ENCODE peak calls at places on chromosomes 12 and 14, in ten cellular contexts. One of them, this sample, is unnamed. For H3K4me1, the result is how much of the 10 kb centered on the place peaks cover.

GRCh38 chr12:93733928-93734327 is 56.8 kb downstream of the CRADD start:
- DNase-seq in ovary: no peak
- DNase-seq in left ventricle myocardium inferior: no peak
- DNase-seq in stomach: no peak
- DNase-seq in sigmoid colon: no peak
- DNase-seq in heart right ventricle: no peak
- DNase-seq in A549: no peak
- DNase-seq in astrocyte: no peak
- DNase-seq in OCI-LY7: no peak
- DNase-seq in cardiac muscle cell: no peak
- DNase-seq in this sample: no peak

GRCh38 chr12:7681535-7681934 is 14.0 kb downstream of the GDF3 start:
- DNase-seq in ovary: no peak
- DNase-seq in left ventricle myocardium inferior: no peak
- DNase-seq in stomach: no peak
- DNase-seq in sigmoid colon: no peak
- DNase-seq in heart right ventricle: no peak
- DNase-seq in A549: no peak
- DNase-seq in astrocyte: no peak
- DNase-seq in OCI-LY7: no peak
- DNase-seq in cardiac muscle cell: no peak
- DNase-seq in this sample: no peak

GRCh38 chr12:76284816-76285750 is 63.1 kb downstream of the BBS10 start:
- DNase-seq in ovary: no peak
- DNase-seq in left ventricle myocardium inferior: no peak
- DNase-seq in stomach: no peak
- DNase-seq in sigmoid colon: no peak
- DNase-seq in heart right ventricle: no peak
- DNase-seq in A549: peak
- DNase-seq in astrocyte: peak
- DNase-seq in OCI-LY7: no peak
- DNase-seq in cardiac muscle cell: no peak
- DNase-seq in this sample: no peak

GRCh38 chr14:35435177-35435576 is 30.6 kb upstream of the NFKBIA start:
- DNase-seq in ovary: no peak
- DNase-seq in left ventricle myocardium inferior: no peak
- DNase-seq in stomach: no peak
- DNase-seq in sigmoid colon: no peak
- DNase-seq in heart right ventricle: no peak
- DNase-seq in A549: no peak
- DNase-seq in astrocyte: no peak
- DNase-seq in OCI-LY7: no peak
- DNase-seq in cardiac muscle cell: no peak
- DNase-seq in this sample: no peak

GRCh38 chr12:60197589-60197988 is 601.8 kb downstream of the SLC16A7 start:
- DNase-seq in ovary: no peak
- DNase-seq in left ventricle myocardium inferior: no peak
- DNase-seq in stomach: no peak
- DNase-seq in sigmoid colon: no peak
- DNase-seq in heart right ventricle: no peak
- DNase-seq in A549: peak
- DNase-seq in astrocyte: peak
- DNase-seq in OCI-LY7: no peak
- DNase-seq in cardiac muscle cell: peak
- DNase-seq in this sample: no peak

GRCh38 chr12:101566318-101566717 is 28.5 kb upstream of the MYBPC1 start:
- DNase-seq in ovary: no peak
- DNase-seq in left ventricle myocardium inferior: no peak
- DNase-seq in stomach: no peak
- DNase-seq in sigmoid colon: no peak
- DNase-seq in heart right ventricle: no peak
- DNase-seq in A549: no peak
- DNase-seq in astrocyte: no peak
- DNase-seq in OCI-LY7: no peak
- DNase-seq in cardiac muscle cell: no peak
- DNase-seq in this sample: no peak

GRCh38 chr14:21454843-21455550 is 926 bp downstream of the CHD8 start:
- DNase-seq in ovary: no peak
- DNase-seq in left ventricle myocardium inferior: no peak
- DNase-seq in stomach: no peak
- DNase-seq in sigmoid colon: no peak
- DNase-seq in heart right ventricle: no peak
- DNase-seq in A549: no peak
- DNase-seq in astrocyte: no peak
- DNase-seq in OCI-LY7: peak
- DNase-seq in cardiac muscle cell: no peak
- DNase-seq in this sample: no peak

GRCh38 chr14:98175881-98176280 is 1096.1 kb downstream of the BCL11B start:
- DNase-seq in ovary: no peak
- DNase-seq in left ventricle myocardium inferior: no peak
- DNase-seq in stomach: no peak
- DNase-seq in sigmoid colon: no peak
- DNase-seq in heart right ventricle: no peak
- DNase-seq in A549: no peak
- DNase-seq in astrocyte: no peak
- DNase-seq in OCI-LY7: no peak
- DNase-seq in cardiac muscle cell: no peak
- DNase-seq in this sample: no peak

GRCh38 chr14:34250959-34251358 is 211.1 kb downstream of the SPTSSA start:
- DNase-seq in ovary: no peak
- DNase-seq in left ventricle myocardium inferior: no peak
- DNase-seq in stomach: no peak
- DNase-seq in sigmoid colon: no peak
- DNase-seq in heart right ventricle: peak
- DNase-seq in A549: no peak
- DNase-seq in astrocyte: no peak
- DNase-seq in OCI-LY7: no peak
- DNase-seq in cardiac muscle cell: no peak
- DNase-seq in this sample: no peak

GRCh38 chr12:66269757-66270383 is 32.4 kb upstream of the HELB start:
- DNase-seq in ovary: no peak
- DNase-seq in left ventricle myocardium inferior: no peak
- DNase-seq in stomach: no peak
- DNase-seq in sigmoid colon: no peak
- DNase-seq in heart right ventricle: no peak
- DNase-seq in A549: peak
- DNase-seq in astrocyte: peak
- DNase-seq in OCI-LY7: peak
- DNase-seq in cardiac muscle cell: peak
- DNase-seq in this sample: no peak

GRCh38 chr12:77686760-77687159 is 143.9 kb upstream of the NAV3 start:
- DNase-seq in ovary: no peak
- DNase-seq in left ventricle myocardium inferior: no peak
- DNase-seq in stomach: no peak
- DNase-seq in sigmoid colon: no peak
- DNase-seq in heart right ventricle: no peak
- DNase-seq in A549: no peak
- DNase-seq in astrocyte: no peak
- DNase-seq in OCI-LY7: no peak
- DNase-seq in cardiac muscle cell: peak
- DNase-seq in this sample: no peak

GRCh38 chr12:119208626-119209061 is 29.9 kb downstream of the HSPB8 start:
- DNase-seq in ovary: no peak
- DNase-seq in left ventricle myocardium inferior: peak
- DNase-seq in stomach: peak
- DNase-seq in sigmoid colon: peak
- DNase-seq in heart right ventricle: peak
- DNase-seq in A549: peak
- DNase-seq in astrocyte: no peak
- DNase-seq in OCI-LY7: no peak
- DNase-seq in cardiac muscle cell: peak
- DNase-seq in this sample: peak

GRCh38 chr12:74321381-74321780 is 216.3 kb upstream of the ATXN7L3B start:
- DNase-seq in ovary: no peak
- DNase-seq in left ventricle myocardium inferior: no peak
- DNase-seq in stomach: no peak
- DNase-seq in sigmoid colon: no peak
- DNase-seq in heart right ventricle: no peak
- DNase-seq in A549: no peak
- DNase-seq in astrocyte: no peak
- DNase-seq in OCI-LY7: no peak
- DNase-seq in cardiac muscle cell: no peak
- DNase-seq in this sample: no peak

GRCh38 chr14:101252443-101253214 is 308.7 kb upstream of the DIO3 start:
- DNase-seq in ovary: no peak
- DNase-seq in left ventricle myocardium inferior: no peak
- DNase-seq in stomach: no peak
- DNase-seq in sigmoid colon: no peak
- DNase-seq in heart right ventricle: no peak
- DNase-seq in A549: no peak
- DNase-seq in astrocyte: no peak
- DNase-seq in OCI-LY7: no peak
- DNase-seq in cardiac muscle cell: no peak
- DNase-seq in this sample: no peak

GRCh38 chr14:96806836-96807235 is 9.7 kb downstream of the VRK1 start:
- DNase-seq in ovary: no peak
- DNase-seq in left ventricle myocardium inferior: no peak
- DNase-seq in stomach: no peak
- DNase-seq in sigmoid colon: no peak
- DNase-seq in heart right ventricle: no peak
- DNase-seq in A549: peak
- DNase-seq in astrocyte: no peak
- DNase-seq in OCI-LY7: no peak
- DNase-seq in cardiac muscle cell: peak
- DNase-seq in this sample: no peak

GRCh38 chr14:89303452-89304435 is 113.3 kb downstream of the FOXN3 start:
- DNase-seq in ovary: peak
- DNase-seq in left ventricle myocardium inferior: peak
- DNase-seq in stomach: peak
- DNase-seq in sigmoid colon: peak
- DNase-seq in heart right ventricle: peak
- DNase-seq in A549: no peak
- DNase-seq in astrocyte: peak
- DNase-seq in OCI-LY7: peak
- DNase-seq in cardiac muscle cell: peak
- DNase-seq in this sample: no peak
- H3K4me1 ChIP-seq in ovary: under half
- H3K4me1 ChIP-seq in left ventricle myocardium inferior: half or more
- H3K4me1 ChIP-seq in stomach: under half
- H3K4me1 ChIP-seq in sigmoid colon: under half
- H3K4me1 ChIP-seq in heart right ventricle: half or more
- H3K4me1 ChIP-seq in A549: under half
- H3K4me1 ChIP-seq in astrocyte: under half
- H3K4me1 ChIP-seq in OCI-LY7: half or more
- H3K4me1 ChIP-seq in cardiac muscle cell: under half
- H3K4me1 ChIP-seq in this sample: under half

GRCh38 chr12:46390881-46391280 is 18.3 kb upstream of the SLC38A2 start:
- DNase-seq in ovary: no peak
- DNase-seq in left ventricle myocardium inferior: no peak
- DNase-seq in stomach: no peak
- DNase-seq in sigmoid colon: no peak
- DNase-seq in heart right ventricle: no peak
- DNase-seq in A549: no peak
- DNase-seq in astrocyte: no peak
- DNase-seq in OCI-LY7: no peak
- DNase-seq in cardiac muscle cell: no peak
- DNase-seq in this sample: no peak

GRCh38 chr12:46388427-46388992 is 15.9 kb upstream of the SLC38A2 start:
- DNase-seq in ovary: no peak
- DNase-seq in left ventricle myocardium inferior: no peak
- DNase-seq in stomach: no peak
- DNase-seq in sigmoid colon: no peak
- DNase-seq in heart right ventricle: no peak
- DNase-seq in A549: no peak
- DNase-seq in astrocyte: peak
- DNase-seq in OCI-LY7: peak
- DNase-seq in cardiac muscle cell: peak
- DNase-seq in this sample: no peak

GRCh38 chr12:46389130-46389616 is 16.6 kb upstream of the SLC38A2 start:
- DNase-seq in ovary: peak
- DNase-seq in left ventricle myocardium inferior: no peak
- DNase-seq in stomach: no peak
- DNase-seq in sigmoid colon: no peak
- DNase-seq in heart right ventricle: no peak
- DNase-seq in A549: no peak
- DNase-seq in astrocyte: peak
- DNase-seq in OCI-LY7: no peak
- DNase-seq in cardiac muscle cell: peak
- DNase-seq in this sample: no peak

GRCh38 chr12:46391630-46392029 is 19.1 kb upstream of the SLC38A2 start:
- DNase-seq in ovary: no peak
- DNase-seq in left ventricle myocardium inferior: no peak
- DNase-seq in stomach: no peak
- DNase-seq in sigmoid colon: no peak
- DNase-seq in heart right ventricle: peak
- DNase-seq in A549: no peak
- DNase-seq in astrocyte: peak
- DNase-seq in OCI-LY7: no peak
- DNase-seq in cardiac muscle cell: peak
- DNase-seq in this sample: no peak

DNA sequence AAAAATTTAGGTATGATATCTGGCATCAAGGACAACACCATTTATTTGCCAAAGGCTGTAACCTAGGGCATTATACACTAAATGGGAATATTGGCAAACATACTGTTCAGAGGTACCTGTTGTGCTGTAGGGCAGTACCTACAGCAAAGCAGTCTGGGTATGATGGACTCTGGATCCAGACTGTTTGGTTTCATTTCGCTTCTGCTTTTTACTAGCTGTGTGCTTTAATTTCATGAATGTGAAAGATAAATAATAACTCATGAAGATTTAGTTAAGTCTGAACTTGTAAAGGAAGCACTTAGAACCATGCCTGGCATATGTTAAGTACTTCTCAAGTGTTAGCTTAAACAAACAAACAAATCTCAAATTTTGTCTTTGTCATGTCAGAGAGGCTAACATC is 17.7 kb upstream of the SLC38A2 start:
- DNase-seq in ovary: no peak
- DNase-seq in left ventricle myocardium inferior: no peak
- DNase-seq in stomach: no peak
- DNase-seq in sigmoid colon: no peak
- DNase-seq in heart right ventricle: no peak
- DNase-seq in A549: no peak
- DNase-seq in astrocyte: no peak
- DNase-seq in OCI-LY7: no peak
- DNase-seq in cardiac muscle cell: no peak
- DNase-seq in this sample: no peak
- H3K4me1 ChIP-seq in ovary: under half
- H3K4me1 ChIP-seq in left ventricle myocardium inferior: under half
- H3K4me1 ChIP-seq in stomach: under half
- H3K4me1 ChIP-seq in sigmoid colon: under half
- H3K4me1 ChIP-seq in heart right ventricle: under half
- H3K4me1 ChIP-seq in A549: half or more
- H3K4me1 ChIP-seq in astrocyte: half or more
- H3K4me1 ChIP-seq in OCI-LY7: half or more
- H3K4me1 ChIP-seq in cardiac muscle cell: under half
- H3K4me1 ChIP-seq in this sample: under half

GRCh38 chr12:27823038-27823437 is 43.0 kb upstream of the MANSC4 start:
- DNase-seq in ovary: no peak
- DNase-seq in left ventricle myocardium inferior: no peak
- DNase-seq in stomach: no peak
- DNase-seq in sigmoid colon: no peak
- DNase-seq in heart right ventricle: no peak
- DNase-seq in A549: no peak
- DNase-seq in astrocyte: no peak
- DNase-seq in OCI-LY7: no peak
- DNase-seq in cardiac muscle cell: no peak
- DNase-seq in this sample: no peak
- H3K4me1 ChIP-seq in ovary: under half
- H3K4me1 ChIP-seq in left ventricle myocardium inferior: under half
- H3K4me1 ChIP-seq in stomach: under half
- H3K4me1 ChIP-seq in sigmoid colon: under half
- H3K4me1 ChIP-seq in heart right ventricle: under half
- H3K4me1 ChIP-seq in A549: under half
- H3K4me1 ChIP-seq in astrocyte: under half
- H3K4me1 ChIP-seq in OCI-LY7: under half
- H3K4me1 ChIP-seq in cardiac muscle cell: under half
- H3K4me1 ChIP-seq in this sample: under half

GRCh38 chr14:104647467-104648063 is 41.9 kb upstream of the INF2 start:
- DNase-seq in ovary: no peak
- DNase-seq in left ventricle myocardium inferior: no peak
- DNase-seq in stomach: no peak
- DNase-seq in sigmoid colon: no peak
- DNase-seq in heart right ventricle: no peak
- DNase-seq in A549: no peak
- DNase-seq in astrocyte: no peak
- DNase-seq in OCI-LY7: no peak
- DNase-seq in cardiac muscle cell: no peak
- DNase-seq in this sample: no peak
- H3K4me1 ChIP-seq in ovary: under half
- H3K4me1 ChIP-seq in left ventricle myocardium inferior: under half
- H3K4me1 ChIP-seq in stomach: under half
- H3K4me1 ChIP-seq in sigmoid colon: under half
- H3K4me1 ChIP-seq in heart right ventricle: under half
- H3K4me1 ChIP-seq in A549: under half
- H3K4me1 ChIP-seq in astrocyte: under half
- H3K4me1 ChIP-seq in OCI-LY7: under half
- H3K4me1 ChIP-seq in cardiac muscle cell: under half
- H3K4me1 ChIP-seq in this sample: under half